ENCODE peak calls at places on chromosome 17, in four cellular contexts. One of them, this sample, is unnamed.

GRCh38 chr17:76371656-76372628 is 12.5 kb upstream of the SPHK1 start:
- DNase-seq in heart left ventricle: no peak
- DNase-seq in activated T-cell treated with anti-CD3 and anti-CD28 coated beads, Interleukin-2, amount 50 U/mL, for 72 hours: no peak
- DNase-seq in stimulated activated CD4-positive, alpha-beta T cell treated with anti-CD3 and anti-CD28 coated beads, TNF-alpha, amount 100 ng/mL, for 1 hour: no peak
- DNase-seq in this sample: peak

GRCh38 chr17:2068589-2069051 is 13.7 kb downstream of the HIC1 start:
- DNase-seq in heart left ventricle: no peak
- DNase-seq in activated T-cell treated with anti-CD3 and anti-CD28 coated beads, Interleukin-2, amount 50 U/mL, for 72 hours: peak
- DNase-seq in stimulated activated CD4-positive, alpha-beta T cell treated with anti-CD3 and anti-CD28 coated beads, TNF-alpha, amount 100 ng/mL, for 1 hour: no peak
- DNase-seq in this sample: peak

GRCh38 chr17:42403150-42403549 is 14.9 kb upstream of the STAT3 start:
- DNase-seq in heart left ventricle: no peak
- DNase-seq in activated T-cell treated with anti-CD3 and anti-CD28 coated beads, Interleukin-2, amount 50 U/mL, for 72 hours: peak
- DNase-seq in stimulated activated CD4-positive, alpha-beta T cell treated with anti-CD3 and anti-CD28 coated beads, TNF-alpha, amount 100 ng/mL, for 1 hour: peak
- DNase-seq in this sample: no peak

GRCh38 chr17:83198366-83199341 is 119.2 kb downstream of the METRNL start:
- DNase-seq in heart left ventricle: no peak
- DNase-seq in activated T-cell treated with anti-CD3 and anti-CD28 coated beads, Interleukin-2, amount 50 U/mL, for 72 hours: peak
- DNase-seq in stimulated activated CD4-positive, alpha-beta T cell treated with anti-CD3 and anti-CD28 coated beads, TNF-alpha, amount 100 ng/mL, for 1 hour: no peak
- DNase-seq in this sample: no peak

GRCh38 chr17:63714550-63715277 is 14.8 kb upstream of the LIMD2 start:
- DNase-seq in heart left ventricle: no peak
- DNase-seq in activated T-cell treated with anti-CD3 and anti-CD28 coated beads, Interleukin-2, amount 50 U/mL, for 72 hours: no peak
- DNase-seq in stimulated activated CD4-positive, alpha-beta T cell treated with anti-CD3 and anti-CD28 coated beads, TNF-alpha, amount 100 ng/mL, for 1 hour: no peak
- DNase-seq in this sample: peak

GRCh38 chr17:17348872-17349723 is 45.9 kb downstream of the NT5M start:
- DNase-seq in heart left ventricle: no peak
- DNase-seq in activated T-cell treated with anti-CD3 and anti-CD28 coated beads, Interleukin-2, amount 50 U/mL, for 72 hours: no peak
- DNase-seq in stimulated activated CD4-positive, alpha-beta T cell treated with anti-CD3 and anti-CD28 coated beads, TNF-alpha, amount 100 ng/mL, for 1 hour: no peak
- DNase-seq in this sample: no peak

GRCh38 chr17:11467639-11468038 is 130.6 kb upstream of the DNAH9 start:
- DNase-seq in heart left ventricle: no peak
- DNase-seq in activated T-cell treated with anti-CD3 and anti-CD28 coated beads, Interleukin-2, amount 50 U/mL, for 72 hours: no peak
- DNase-seq in stimulated activated CD4-positive, alpha-beta T cell treated with anti-CD3 and anti-CD28 coated beads, TNF-alpha, amount 100 ng/mL, for 1 hour: no peak
- DNase-seq in this sample: no peak

GRCh38 chr17:50556803-50557202 is 3.7 kb upstream of the CACNA1G start:
- DNase-seq in heart left ventricle: no peak
- DNase-seq in activated T-cell treated with anti-CD3 and anti-CD28 coated beads, Interleukin-2, amount 50 U/mL, for 72 hours: no peak
- DNase-seq in stimulated activated CD4-positive, alpha-beta T cell treated with anti-CD3 and anti-CD28 coated beads, TNF-alpha, amount 100 ng/mL, for 1 hour: no peak
- DNase-seq in this sample: no peak

GRCh38 chr17:82667668-82668000 is 19.4 kb upstream of the WDR45B start:
- DNase-seq in heart left ventricle: no peak
- DNase-seq in activated T-cell treated with anti-CD3 and anti-CD28 coated beads, Interleukin-2, amount 50 U/mL, for 72 hours: no peak
- DNase-seq in stimulated activated CD4-positive, alpha-beta T cell treated with anti-CD3 and anti-CD28 coated beads, TNF-alpha, amount 100 ng/mL, for 1 hour: no peak
- DNase-seq in this sample: no peak

GRCh38 chr17:58756246-58757161 is 850 bp downstream of the PPM1E start:
- DNase-seq in heart left ventricle: no peak
- DNase-seq in activated T-cell treated with anti-CD3 and anti-CD28 coated beads, Interleukin-2, amount 50 U/mL, for 72 hours: peak
- DNase-seq in stimulated activated CD4-positive, alpha-beta T cell treated with anti-CD3 and anti-CD28 coated beads, TNF-alpha, amount 100 ng/mL, for 1 hour: peak
- DNase-seq in this sample: peak

GRCh38 chr17:29574732-29575510 is 6.4 kb downstream of the TP53I13 start:
- DNase-seq in heart left ventricle: peak
- DNase-seq in activated T-cell treated with anti-CD3 and anti-CD28 coated beads, Interleukin-2, amount 50 U/mL, for 72 hours: no peak
- DNase-seq in stimulated activated CD4-positive, alpha-beta T cell treated with anti-CD3 and anti-CD28 coated beads, TNF-alpha, amount 100 ng/mL, for 1 hour: no peak
- DNase-seq in this sample: no peak

This sample was measured in astrocyte.